ENCODE peak calls at places on chromosomes 4 and X, in eight cellular contexts. B is Karpas-422; U is CD4-positive, alpha-beta T cell; E is upper lobe of right lung; J is lower lobe of right lung; V is HT1080; R is GM04504; O is NCI-H1694 treated with DMSO at 0.1 percent for 48 hours. T is an unnamed sample.

GRCh38 chr4:173252024-173252935 is 81.9 kb downstream of the HMGB2 start:
- DNase-seq in B (no peak), U (no peak), E (no peak), J (no peak), V (peak), R (peak), O (peak), T (peak)

GRCh38 chrX:154648931-154649863 is 4.2 kb downstream of the CTAG2 start:
- DNase-seq in B (no peak), U (no peak), E (no peak), J (no peak), V (no peak), R (no peak), O (no peak), T (no peak)

GRCh38 chr4:16337936-16338335 is 111.7 kb upstream of the TAPT1 start:
- DNase-seq in B (no peak), U (no peak), E (no peak), J (no peak), V (peak), R (no peak), O (no peak), T (no peak)

GRCh38 chrX:103170216-103170615 is 44.7 kb upstream of the BEX4 start:
- DNase-seq in B (no peak), U (no peak), E (no peak), J (no peak), V (no peak), R (no peak), O (no peak), T (no peak)

GRCh38 chr4:122313001-122313400 is 65.8 kb upstream of the ADAD1 start:
- DNase-seq in B (no peak), U (no peak), E (no peak), J (no peak), V (no peak), R (no peak), O (no peak), T (no peak)

GRCh38 chr4:34280131-34280530 is 1964.2 kb downstream of the ARAP2 start:
- DNase-seq in B (no peak), U (no peak), E (no peak), J (no peak), V (no peak), R (no peak), O (no peak), T (no peak)

GRCh38 chr4:105815701-105816100 is 79.6 kb upstream of the NPNT start:
- DNase-seq in B (no peak), U (no peak), E (no peak), J (no peak), V (no peak), R (no peak), O (no peak), T (no peak)

GRCh38 chr4:57044996-57045395 is 65.2 kb downstream of the IGFBP7 start:
- DNase-seq in B (no peak), U (no peak), E (no peak), J (no peak), V (peak), R (no peak), O (no peak), T (no peak)

GRCh38 chr4:29037501-29037900 is 1682.7 kb upstream of the PCDH7 start:
- DNase-seq in B (no peak), U (no peak), E (no peak), J (no peak), V (no peak), R (no peak), O (no peak), T (no peak)

GRCh38 chrX:1535241-1536041 is 1.5 kb downstream of the P2RY8 start:
- DNase-seq in B (peak), U (peak), E (peak), J (no peak), V (no peak), R (no peak), O (no peak), T (no peak)

GRCh38 chrX:106437407-106437806 is 174.4 kb upstream of the RADX start:
- DNase-seq in B (no peak), U (no peak), E (no peak), J (no peak), V (no peak), R (no peak), O (no peak), T (no peak)